ENCODE peak calls at places on chromosomes 5 and 9, in seven cellular contexts. P is islet precursor cell; V is NCI-H774; H is caudate nucleus; K is stimulated activated CD4-positive, alpha-beta T cell treated with anti-CD3 and anti-CD28 coated beads, Interleukin-2, amount 100 ng/mL, for 48 hours; Y is NB4; O is HS-5. Q is an unnamed sample.

GRCh38 chr9:38207247-38207778 is 138.3 kb upstream of the SHB start:
- DNase-seq in P (no peak), V (no peak), H (no peak), K (no peak), Y (no peak), O (no peak), Q (no peak)

GRCh38 chr9:133959171-133959570 is 33.0 kb downstream of the VAV2 start:
- DNase-seq in P (no peak), V (no peak), H (no peak), K (no peak), Y (no peak), O (no peak), Q (no peak)

GRCh38 chr9:99980578-99980977 is 74.1 kb downstream of the STX17 start:
- DNase-seq in P (no peak), V (no peak), H (no peak), K (no peak), Y (peak; percentile 16), O (no peak), Q (no peak)

GRCh38 chr9:137756045-137756744 is 121.4 kb upstream of the CACNA1B start:
- DNase-seq in P (no peak), V (no peak), H (no peak), K (no peak), Y (no peak), O (no peak), Q (no peak)

GRCh38 chr5:172905346-172905756 is 53.9 kb upstream of the RPL26L1 start:
- DNase-seq in P (no peak), V (no peak), H (peak; percentile 60), K (no peak), Y (no peak), O (no peak), Q (no peak)

GRCh38 chr5:180688326-180689070 is 39.1 kb upstream of the FLT4 start:
- DNase-seq in P (no peak), V (no peak), H (no peak), K (no peak), Y (no peak), O (no peak), Q (no peak)

GRCh38 chr9:93119953-93120845 is 13.9 kb downstream of the NINJ1 start:
- DNase-seq in P (peak; percentile 70), V (no peak), H (peak; percentile 32), K (no peak), Y (peak; percentile 98), O (peak; percentile 80), Q (no peak)

GRCh38 chr9:16236326-16236725 is 634.1 kb downstream of the BNC2 start:
- DNase-seq in P (no peak), V (no peak), H (no peak), K (no peak), Y (no peak), O (no peak), Q (no peak)

GRCh38 chr5:156201793-156202388 is 125.1 kb upstream of the SGCD start:
- DNase-seq in P (no peak), V (no peak), H (no peak), K (no peak), Y (no peak), O (peak; percentile 26), Q (no peak)

GRCh38 chr5:169106906-169107305 is 194.0 kb downstream of the SLIT3 start:
- DNase-seq in P (no peak), V (no peak), H (no peak), K (no peak), Y (no peak), O (no peak), Q (no peak)

GRCh38 chr5:169944115-169944514 is 36.2 kb downstream of the INSYN2B start:
- DNase-seq in P (no peak), V (no peak), H (no peak), K (no peak), Y (no peak), O (no peak), Q (no peak)

Q was measured in stimulated activated effector memory CD8-positive, alpha-beta T cell treated with anti-CD3 and anti-CD28 coated beads, Interleukin-12 subunit alpha, Interleukin-12 subunit beta, amount 100 ng/mL, for 72 hours.